ENCODE peak calls at places on chromosome 15, in nine cellular contexts. One of them, this sample, is unnamed.

GRCh38 chr15:58764468-58764867 is 6.6 kb upstream of the MINDY2 start:
- DNase-seq in GM04504: no peak
- DNase-seq in CD4-positive, alpha-beta memory T cell: no peak
- DNase-seq in EL: no peak
- DNase-seq in sciatic nerve: no peak
- DNase-seq in endothelial cell: no peak
- DNase-seq in stimulated activated CD8-positive, alpha-beta memory T cell treated with anti-CD3 and anti-CD28 coated beads, Interleukin-4, amount 100 ng/mL, for 24 hours: no peak
- DNase-seq in A172: no peak
- DNase-seq in iPS DF 19.7: no peak
- DNase-seq in this sample: no peak

GRCh38 chr15:70698991-70699390 is 64.4 kb downstream of the UACA start:
- DNase-seq in GM04504: no peak
- DNase-seq in CD4-positive, alpha-beta memory T cell: no peak
- DNase-seq in EL: no peak
- DNase-seq in sciatic nerve: no peak
- DNase-seq in endothelial cell: no peak
- DNase-seq in stimulated activated CD8-positive, alpha-beta memory T cell treated with anti-CD3 and anti-CD28 coated beads, Interleukin-4, amount 100 ng/mL, for 24 hours: no peak
- DNase-seq in A172: no peak
- DNase-seq in iPS DF 19.7: no peak
- DNase-seq in this sample: no peak

GRCh38 chr15:76309561-76310330 is 1.5 kb downstream of the ETFA start:
- DNase-seq in GM04504: no peak
- DNase-seq in CD4-positive, alpha-beta memory T cell: no peak
- DNase-seq in EL: peak
- DNase-seq in sciatic nerve: no peak
- DNase-seq in endothelial cell: no peak
- DNase-seq in stimulated activated CD8-positive, alpha-beta memory T cell treated with anti-CD3 and anti-CD28 coated beads, Interleukin-4, amount 100 ng/mL, for 24 hours: no peak
- DNase-seq in A172: no peak
- DNase-seq in iPS DF 19.7: no peak
- DNase-seq in this sample: no peak

GRCh38 chr15:73981761-73982222 is 10.3 kb downstream of the STOML1 start:
- DNase-seq in GM04504: no peak
- DNase-seq in CD4-positive, alpha-beta memory T cell: no peak
- DNase-seq in EL: no peak
- DNase-seq in sciatic nerve: no peak
- DNase-seq in endothelial cell: no peak
- DNase-seq in stimulated activated CD8-positive, alpha-beta memory T cell treated with anti-CD3 and anti-CD28 coated beads, Interleukin-4, amount 100 ng/mL, for 24 hours: no peak
- DNase-seq in A172: peak
- DNase-seq in iPS DF 19.7: no peak
- DNase-seq in this sample: no peak

GRCh38 chr15:89673162-89673506 is 6.0 kb downstream of the PLIN1 start:
- DNase-seq in GM04504: no peak
- DNase-seq in CD4-positive, alpha-beta memory T cell: no peak
- DNase-seq in EL: no peak
- DNase-seq in sciatic nerve: no peak
- DNase-seq in endothelial cell: peak
- DNase-seq in stimulated activated CD8-positive, alpha-beta memory T cell treated with anti-CD3 and anti-CD28 coated beads, Interleukin-4, amount 100 ng/mL, for 24 hours: no peak
- DNase-seq in A172: no peak
- DNase-seq in iPS DF 19.7: peak
- DNase-seq in this sample: peak

GRCh38 chr15:68054658-68055223 is 626 bp downstream of the PIAS1 start:
- DNase-seq in GM04504: peak
- DNase-seq in CD4-positive, alpha-beta memory T cell: peak
- DNase-seq in EL: peak
- DNase-seq in sciatic nerve: peak
- DNase-seq in endothelial cell: peak
- DNase-seq in stimulated activated CD8-positive, alpha-beta memory T cell treated with anti-CD3 and anti-CD28 coated beads, Interleukin-4, amount 100 ng/mL, for 24 hours: peak
- DNase-seq in A172: peak
- DNase-seq in iPS DF 19.7: no peak
- DNase-seq in this sample: peak

GRCh38 chr15:77531191-77532000 is 101.3 kb downstream of the LINGO1 start:
- DNase-seq in GM04504: no peak
- DNase-seq in CD4-positive, alpha-beta memory T cell: no peak
- DNase-seq in EL: no peak
- DNase-seq in sciatic nerve: no peak
- DNase-seq in endothelial cell: no peak
- DNase-seq in stimulated activated CD8-positive, alpha-beta memory T cell treated with anti-CD3 and anti-CD28 coated beads, Interleukin-4, amount 100 ng/mL, for 24 hours: no peak
- DNase-seq in A172: no peak
- DNase-seq in iPS DF 19.7: no peak
- DNase-seq in this sample: no peak

GRCh38 chr15:57084178-57084577 is 165.7 kb downstream of the TCF12 start:
- DNase-seq in GM04504: no peak
- DNase-seq in CD4-positive, alpha-beta memory T cell: no peak
- DNase-seq in EL: no peak
- DNase-seq in sciatic nerve: no peak
- DNase-seq in endothelial cell: no peak
- DNase-seq in stimulated activated CD8-positive, alpha-beta memory T cell treated with anti-CD3 and anti-CD28 coated beads, Interleukin-4, amount 100 ng/mL, for 24 hours: no peak
- DNase-seq in A172: no peak
- DNase-seq in iPS DF 19.7: no peak
- DNase-seq in this sample: no peak

GRCh38 chr15:37220949-37221670 is 120.8 kb upstream of the MEIS2 start:
- DNase-seq in GM04504: no peak
- DNase-seq in CD4-positive, alpha-beta memory T cell: no peak
- DNase-seq in EL: no peak
- DNase-seq in sciatic nerve: no peak
- DNase-seq in endothelial cell: no peak
- DNase-seq in stimulated activated CD8-positive, alpha-beta memory T cell treated with anti-CD3 and anti-CD28 coated beads, Interleukin-4, amount 100 ng/mL, for 24 hours: no peak
- DNase-seq in A172: no peak
- DNase-seq in iPS DF 19.7: no peak
- DNase-seq in this sample: no peak

GRCh38 chr15:25541228-25541627 is 102.4 kb upstream of the UBE3A start:
- DNase-seq in GM04504: no peak
- DNase-seq in CD4-positive, alpha-beta memory T cell: no peak
- DNase-seq in EL: no peak
- DNase-seq in sciatic nerve: no peak
- DNase-seq in endothelial cell: no peak
- DNase-seq in stimulated activated CD8-positive, alpha-beta memory T cell treated with anti-CD3 and anti-CD28 coated beads, Interleukin-4, amount 100 ng/mL, for 24 hours: no peak
- DNase-seq in A172: no peak
- DNase-seq in iPS DF 19.7: no peak
- DNase-seq in this sample: no peak

GRCh38 chr15:78620839-78621421 is at the start of gene CHRNA3:
- DNase-seq in GM04504: no peak
- DNase-seq in CD4-positive, alpha-beta memory T cell: no peak
- DNase-seq in EL: no peak
- DNase-seq in sciatic nerve: no peak
- DNase-seq in endothelial cell: peak
- DNase-seq in stimulated activated CD8-positive, alpha-beta memory T cell treated with anti-CD3 and anti-CD28 coated beads, Interleukin-4, amount 100 ng/mL, for 24 hours: no peak
- DNase-seq in A172: no peak
- DNase-seq in iPS DF 19.7: no peak
- DNase-seq in this sample: peak

GRCh38 chr15:52567886-52568568 is 803 bp downstream of the ARPP19 start:
- DNase-seq in GM04504: no peak
- DNase-seq in CD4-positive, alpha-beta memory T cell: no peak
- DNase-seq in EL: no peak
- DNase-seq in sciatic nerve: no peak
- DNase-seq in endothelial cell: no peak
- DNase-seq in stimulated activated CD8-positive, alpha-beta memory T cell treated with anti-CD3 and anti-CD28 coated beads, Interleukin-4, amount 100 ng/mL, for 24 hours: peak
- DNase-seq in A172: peak
- DNase-seq in iPS DF 19.7: no peak
- DNase-seq in this sample: no peak

GRCh38 chr15:90142216-90143175 is 40.2 kb upstream of the IDH2 start:
- DNase-seq in GM04504: no peak
- DNase-seq in CD4-positive, alpha-beta memory T cell: peak
- DNase-seq in EL: no peak
- DNase-seq in sciatic nerve: no peak
- DNase-seq in endothelial cell: no peak
- DNase-seq in stimulated activated CD8-positive, alpha-beta memory T cell treated with anti-CD3 and anti-CD28 coated beads, Interleukin-4, amount 100 ng/mL, for 24 hours: peak
- DNase-seq in A172: no peak
- DNase-seq in iPS DF 19.7: no peak
- DNase-seq in this sample: no peak

GRCh38 chr15:65829150-65829764 is 37.2 kb upstream of the DENND4A start:
- DNase-seq in GM04504: no peak
- DNase-seq in CD4-positive, alpha-beta memory T cell: peak
- DNase-seq in EL: peak
- DNase-seq in sciatic nerve: no peak
- DNase-seq in endothelial cell: no peak
- DNase-seq in stimulated activated CD8-positive, alpha-beta memory T cell treated with anti-CD3 and anti-CD28 coated beads, Interleukin-4, amount 100 ng/mL, for 24 hours: no peak
- DNase-seq in A172: no peak
- DNase-seq in iPS DF 19.7: no peak
- DNase-seq in this sample: peak

GRCh38 chr15:44536298-44536961 is 517 bp upstream of the EIF3J start:
- DNase-seq in GM04504: peak
- DNase-seq in CD4-positive, alpha-beta memory T cell: no peak
- DNase-seq in EL: peak
- DNase-seq in sciatic nerve: peak
- DNase-seq in endothelial cell: peak
- DNase-seq in stimulated activated CD8-positive, alpha-beta memory T cell treated with anti-CD3 and anti-CD28 coated beads, Interleukin-4, amount 100 ng/mL, for 24 hours: no peak
- DNase-seq in A172: peak
- DNase-seq in iPS DF 19.7: peak
- DNase-seq in this sample: peak

GRCh38 chr15:40310001-40310959 is 2.5 kb upstream of the PLCB2 start:
- DNase-seq in GM04504: no peak
- DNase-seq in CD4-positive, alpha-beta memory T cell: peak
- DNase-seq in EL: peak
- DNase-seq in sciatic nerve: no peak
- DNase-seq in endothelial cell: peak
- DNase-seq in stimulated activated CD8-positive, alpha-beta memory T cell treated with anti-CD3 and anti-CD28 coated beads, Interleukin-4, amount 100 ng/mL, for 24 hours: no peak
- DNase-seq in A172: peak
- DNase-seq in iPS DF 19.7: no peak
- DNase-seq in this sample: peak

GRCh38 chr15:90322531-90322930 is 29.6 kb upstream of the ZNF774 start:
- DNase-seq in GM04504: no peak
- DNase-seq in CD4-positive, alpha-beta memory T cell: no peak
- DNase-seq in EL: no peak
- DNase-seq in sciatic nerve: no peak
- DNase-seq in endothelial cell: no peak
- DNase-seq in stimulated activated CD8-positive, alpha-beta memory T cell treated with anti-CD3 and anti-CD28 coated beads, Interleukin-4, amount 100 ng/mL, for 24 hours: no peak
- DNase-seq in A172: peak
- DNase-seq in iPS DF 19.7: no peak
- DNase-seq in this sample: no peak

GRCh38 chr15:101615986-101616848 is 36.0 kb downstream of the TM2D3 start:
- DNase-seq in GM04504: peak
- DNase-seq in CD4-positive, alpha-beta memory T cell: no peak
- DNase-seq in EL: peak
- DNase-seq in sciatic nerve: no peak
- DNase-seq in endothelial cell: no peak
- DNase-seq in stimulated activated CD8-positive, alpha-beta memory T cell treated with anti-CD3 and anti-CD28 coated beads, Interleukin-4, amount 100 ng/mL, for 24 hours: no peak
- DNase-seq in A172: peak
- DNase-seq in iPS DF 19.7: peak
- DNase-seq in this sample: peak

GRCh38 chr15:94411279-94411678 is 179.9 kb downstream of the MCTP2 start:
- DNase-seq in GM04504: no peak
- DNase-seq in CD4-positive, alpha-beta memory T cell: no peak
- DNase-seq in EL: no peak
- DNase-seq in sciatic nerve: no peak
- DNase-seq in endothelial cell: no peak
- DNase-seq in stimulated activated CD8-positive, alpha-beta memory T cell treated with anti-CD3 and anti-CD28 coated beads, Interleukin-4, amount 100 ng/mL, for 24 hours: no peak
- DNase-seq in A172: no peak
- DNase-seq in iPS DF 19.7: no peak
- DNase-seq in this sample: no peak

GRCh38 chr15:59453474-59454215 is 15.7 kb downstream of the FAM81A start:
- DNase-seq in GM04504: no peak
- DNase-seq in CD4-positive, alpha-beta memory T cell: no peak
- DNase-seq in EL: no peak
- DNase-seq in sciatic nerve: no peak
- DNase-seq in endothelial cell: no peak
- DNase-seq in stimulated activated CD8-positive, alpha-beta memory T cell treated with anti-CD3 and anti-CD28 coated beads, Interleukin-4, amount 100 ng/mL, for 24 hours: no peak
- DNase-seq in A172: no peak
- DNase-seq in iPS DF 19.7: no peak
- DNase-seq in this sample: no peak

GRCh38 chr15:90131848-90132247 is 29.6 kb upstream of the IDH2 start:
- DNase-seq in GM04504: no peak
- DNase-seq in CD4-positive, alpha-beta memory T cell: no peak
- DNase-seq in EL: no peak
- DNase-seq in sciatic nerve: no peak
- DNase-seq in endothelial cell: no peak
- DNase-seq in stimulated activated CD8-positive, alpha-beta memory T cell treated with anti-CD3 and anti-CD28 coated beads, Interleukin-4, amount 100 ng/mL, for 24 hours: no peak
- DNase-seq in A172: no peak
- DNase-seq in iPS DF 19.7: no peak
- DNase-seq in this sample: no peak

GRCh38 chr15:65374831-65375401 is 2.9 kb downstream of the IGDCC3 start:
- DNase-seq in GM04504: no peak
- DNase-seq in CD4-positive, alpha-beta memory T cell: no peak
- DNase-seq in EL: peak
- DNase-seq in sciatic nerve: no peak
- DNase-seq in endothelial cell: no peak
- DNase-seq in stimulated activated CD8-positive, alpha-beta memory T cell treated with anti-CD3 and anti-CD28 coated beads, Interleukin-4, amount 100 ng/mL, for 24 hours: no peak
- DNase-seq in A172: no peak
- DNase-seq in iPS DF 19.7: no peak
- DNase-seq in this sample: no peak

GRCh38 chr15:79593119-79593869 is 161.2 kb downstream of the MINAR1 start:
- DNase-seq in GM04504: no peak
- DNase-seq in CD4-positive, alpha-beta memory T cell: no peak
- DNase-seq in EL: no peak
- DNase-seq in sciatic nerve: no peak
- DNase-seq in endothelial cell: no peak
- DNase-seq in stimulated activated CD8-positive, alpha-beta memory T cell treated with anti-CD3 and anti-CD28 coated beads, Interleukin-4, amount 100 ng/mL, for 24 hours: no peak
- DNase-seq in A172: no peak
- DNase-seq in iPS DF 19.7: no peak
- DNase-seq in this sample: peak

GRCh38 chr15:90751300-90751825 is 34.2 kb downstream of the BLM start:
- DNase-seq in GM04504: no peak
- DNase-seq in CD4-positive, alpha-beta memory T cell: no peak
- DNase-seq in EL: no peak
- DNase-seq in sciatic nerve: no peak
- DNase-seq in endothelial cell: no peak
- DNase-seq in stimulated activated CD8-positive, alpha-beta memory T cell treated with anti-CD3 and anti-CD28 coated beads, Interleukin-4, amount 100 ng/mL, for 24 hours: no peak
- DNase-seq in A172: no peak
- DNase-seq in iPS DF 19.7: no peak
- DNase-seq in this sample: no peak

GRCh38 chr15:98567951-98568350 is 80.4 kb upstream of the IGF1R start:
- DNase-seq in GM04504: no peak
- DNase-seq in CD4-positive, alpha-beta memory T cell: no peak
- DNase-seq in EL: peak
- DNase-seq in sciatic nerve: no peak
- DNase-seq in endothelial cell: no peak
- DNase-seq in stimulated activated CD8-positive, alpha-beta memory T cell treated with anti-CD3 and anti-CD28 coated beads, Interleukin-4, amount 100 ng/mL, for 24 hours: no peak
- DNase-seq in A172: peak
- DNase-seq in iPS DF 19.7: no peak
- DNase-seq in this sample: no peak

GRCh38 chr15:90121086-90121485 is 18.8 kb upstream of the IDH2 start:
- DNase-seq in GM04504: no peak
- DNase-seq in CD4-positive, alpha-beta memory T cell: no peak
- DNase-seq in EL: no peak
- DNase-seq in sciatic nerve: no peak
- DNase-seq in endothelial cell: no peak
- DNase-seq in stimulated activated CD8-positive, alpha-beta memory T cell treated with anti-CD3 and anti-CD28 coated beads, Interleukin-4, amount 100 ng/mL, for 24 hours: no peak
- DNase-seq in A172: no peak
- DNase-seq in iPS DF 19.7: no peak
- DNase-seq in this sample: no peak

GRCh38 chr15:32089851-32090359 is 59.6 kb downstream of the CHRNA7 start:
- DNase-seq in GM04504: no peak
- DNase-seq in CD4-positive, alpha-beta memory T cell: no peak
- DNase-seq in EL: no peak
- DNase-seq in sciatic nerve: no peak
- DNase-seq in endothelial cell: no peak
- DNase-seq in stimulated activated CD8-positive, alpha-beta memory T cell treated with anti-CD3 and anti-CD28 coated beads, Interleukin-4, amount 100 ng/mL, for 24 hours: no peak
- DNase-seq in A172: no peak
- DNase-seq in iPS DF 19.7: no peak
- DNase-seq in this sample: no peak

GRCh38 chr15:69393831-69394491 is 20.2 kb upstream of the KIF23 start:
- DNase-seq in GM04504: no peak
- DNase-seq in CD4-positive, alpha-beta memory T cell: no peak
- DNase-seq in EL: peak
- DNase-seq in sciatic nerve: no peak
- DNase-seq in endothelial cell: no peak
- DNase-seq in stimulated activated CD8-positive, alpha-beta memory T cell treated with anti-CD3 and anti-CD28 coated beads, Interleukin-4, amount 100 ng/mL, for 24 hours: no peak
- DNase-seq in A172: peak
- DNase-seq in iPS DF 19.7: no peak
- DNase-seq in this sample: no peak

GRCh38 chr15:69086427-69087205 is 72.1 kb downstream of the NOX5 start:
- DNase-seq in GM04504: no peak
- DNase-seq in CD4-positive, alpha-beta memory T cell: no peak
- DNase-seq in EL: no peak
- DNase-seq in sciatic nerve: no peak
- DNase-seq in endothelial cell: no peak
- DNase-seq in stimulated activated CD8-positive, alpha-beta memory T cell treated with anti-CD3 and anti-CD28 coated beads, Interleukin-4, amount 100 ng/mL, for 24 hours: no peak
- DNase-seq in A172: no peak
- DNase-seq in iPS DF 19.7: no peak
- DNase-seq in this sample: no peak

GRCh38 chr15:88695595-88696186 is 56.9 kb downstream of the ISG20 start:
- DNase-seq in GM04504: no peak
- DNase-seq in CD4-positive, alpha-beta memory T cell: no peak
- DNase-seq in EL: no peak
- DNase-seq in sciatic nerve: no peak
- DNase-seq in endothelial cell: no peak
- DNase-seq in stimulated activated CD8-positive, alpha-beta memory T cell treated with anti-CD3 and anti-CD28 coated beads, Interleukin-4, amount 100 ng/mL, for 24 hours: no peak
- DNase-seq in A172: no peak
- DNase-seq in iPS DF 19.7: no peak
- DNase-seq in this sample: no peak

GRCh38 chr15:70200511-70200991 is 102.8 kb upstream of the TLE3 start:
- DNase-seq in GM04504: no peak
- DNase-seq in CD4-positive, alpha-beta memory T cell: no peak
- DNase-seq in EL: no peak
- DNase-seq in sciatic nerve: no peak
- DNase-seq in endothelial cell: no peak
- DNase-seq in stimulated activated CD8-positive, alpha-beta memory T cell treated with anti-CD3 and anti-CD28 coated beads, Interleukin-4, amount 100 ng/mL, for 24 hours: no peak
- DNase-seq in A172: no peak
- DNase-seq in iPS DF 19.7: no peak
- DNase-seq in this sample: no peak

This sample was measured in HEK293T.